ENCODE peak calls at places on chromosomes 13 and 19, in ten cellular contexts. D, R, T, M, G, I, J, X, K and N are unnamed samples. For H3K4me1, the result is how much of the 10 kb centered on the place peaks cover.

GRCh38 chr13:90908792-90909191 is 438.7 kb upstream of the MIR17HG start:
- DNase-seq in X (no peak), G (no peak), T (no peak), J (no peak), M (no peak), K (no peak), R (no peak), D (no peak), I (no peak), N (no peak)

GRCh38 chr19:33472696-33473624 is 48.6 kb downstream of the PEPD start:
- DNase-seq in J (peak), K (no peak), R (no peak), I (no peak), T (no peak), M (no peak), G (no peak), D (no peak), X (no peak), N (no peak)

GRCh38 chr13:27979001-27979643 is 9.4 kb downstream of the URAD start:
- DNase-seq in K (no peak), X (peak), R (no peak), D (no peak), G (no peak), J (no peak), I (no peak), M (no peak), T (no peak), N (no peak)

GRCh38 chr19:11464333-11465265 is 16.2 kb downstream of the ELAVL3 start:
- DNase-seq in D (no peak), J (no peak), R (no peak), K (no peak), G (no peak), I (no peak), M (no peak), T (no peak), X (no peak), N (no peak)

GRCh38 chr13:112764864-112765561 is 75.2 kb downstream of the ATP11A start:
- DNase-seq in D (peak), R (no peak), X (no peak), K (no peak), I (no peak), M (no peak), G (no peak), T (no peak), J (no peak), N (no peak)

GRCh38 chr13:25292301-25292700 is 5.0 kb upstream of the MTMR6 start:
- DNase-seq in R (no peak), I (no peak), J (peak), X (no peak), T (no peak), G (no peak), K (no peak), M (no peak), D (no peak), N (no peak)

GRCh38 chr19:3404324-3405260 is 38.2 kb downstream of the NFIC start:
- DNase-seq in K (no peak), I (peak), R (peak), J (peak), D (peak), M (peak), T (peak), X (no peak), G (peak), N (no peak)

GRCh38 chr19:35442091-35442490 is 6.0 kb upstream of the FFAR2 start:
- DNase-seq in R (no peak), M (no peak), K (no peak), D (no peak), I (no peak), J (no peak), G (no peak), T (peak), X (no peak), N (no peak)

GRCh38 chr13:71814806-71815205 is 52.2 kb downstream of the DACH1 start:
- DNase-seq in T (no peak), I (no peak), J (no peak), M (no peak), G (no peak), X (no peak), K (no peak), D (no peak), R (no peak), N (no peak)

GRCh38 chr19:30155529-30156200 is 213.6 kb downstream of the URI1 start:
- DNase-seq in K (no peak), T (peak), J (no peak), I (no peak), M (no peak), G (no peak), R (no peak), X (no peak), D (peak), N (no peak)

GRCh38 chr13:109500146-109500773 is 286.1 kb downstream of the IRS2 start:
- DNase-seq in X (peak), R (no peak), G (no peak), J (peak), T (no peak), I (no peak), K (peak), M (no peak), D (no peak), N (no peak)

GRCh38 chr13:98519976-98520375 is 56.9 kb downstream of the STK24 start:
- DNase-seq in D (no peak), M (no peak), I (no peak), K (no peak), G (no peak), T (no peak), J (no peak), R (no peak), X (no peak), N (no peak)
- H3K4me1 ChIP-seq in D (under half), M (half or more), I (under half), K (under half), G (under half), T (half or more), J (under half), R (under half), X (under half), N (under half)

GRCh38 chr19:49564616-49565045 is 15.7 kb downstream of the NOSIP start:
- DNase-seq in J (no peak), M (no peak), X (no peak), D (no peak), K (no peak), R (no peak), T (no peak), I (no peak), G (no peak), N (no peak)
- H3K27ac ChIP-seq in J (no peak), M (no peak), X (no peak), D (no peak), K (no peak), R (no peak), T (peak), I (no peak), G (no peak), N (no peak)

DNA sequence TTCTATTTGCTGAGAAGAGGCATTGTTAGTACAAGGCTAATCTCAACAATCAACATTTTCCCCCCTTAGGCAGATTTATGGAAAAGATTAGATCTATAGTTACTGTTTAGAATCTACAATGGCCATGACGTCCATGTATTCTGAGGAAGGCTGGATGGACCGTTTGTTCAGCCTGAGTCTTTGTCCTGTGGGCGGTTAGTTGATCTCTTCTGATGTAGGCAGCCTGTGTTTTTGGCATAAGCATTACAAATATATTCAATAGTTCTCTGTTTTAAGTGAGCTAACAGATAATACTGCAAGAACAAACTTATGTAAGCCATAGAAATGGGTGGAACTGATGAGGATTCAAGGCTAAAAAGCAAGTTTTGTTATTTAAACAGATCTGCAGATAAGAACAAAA is 48.4 kb downstream of the FAM124A start:
- DNase-seq in D (no peak), X (no peak), K (no peak), J (no peak), T (no peak), G (no peak), M (no peak), R (no peak), I (no peak), N (no peak)
- H3K4me1 ChIP-seq in D (under half), X (under half), K (under half), J (under half), T (under half), G (under half), M (under half), R (under half), I (under half), N (under half)

DNA sequence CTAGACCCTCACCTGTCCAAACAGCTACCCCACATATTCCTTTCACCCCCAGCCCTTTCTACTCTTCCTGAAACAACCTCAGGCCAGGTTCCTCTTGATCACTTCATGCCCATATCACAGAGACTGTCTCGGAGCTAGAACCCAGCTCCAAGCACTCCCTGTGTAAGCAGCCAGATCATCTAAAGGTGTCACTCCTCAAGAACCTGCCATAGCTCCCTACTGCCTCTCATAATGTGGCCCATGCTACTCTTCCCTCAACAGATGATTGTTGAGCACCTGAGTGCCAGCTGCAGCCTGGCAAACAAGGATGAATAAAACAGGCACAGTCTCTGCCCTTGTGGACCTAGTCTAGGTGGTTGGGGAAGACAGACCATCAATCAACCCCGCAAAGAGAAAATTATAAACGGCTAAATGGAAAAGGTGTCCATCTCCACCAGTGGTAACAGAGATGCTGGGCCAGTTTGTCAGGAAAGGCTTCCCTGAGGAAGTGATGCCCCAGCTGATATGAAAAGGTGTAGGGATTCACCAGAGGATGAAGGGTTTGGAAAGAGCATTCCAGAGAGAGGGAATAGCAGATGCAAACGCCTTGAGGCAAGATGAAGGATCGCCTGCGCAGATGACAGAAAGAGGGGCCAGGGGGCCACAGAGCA is 8.3 kb downstream of the EPS15L1 start:
- DNase-seq in X (no peak), J (no peak), M (no peak), I (no peak), T (no peak), D (no peak), G (no peak), K (no peak), R (no peak), N (no peak)
- H3K27ac ChIP-seq in X (no peak), J (no peak), M (no peak), I (peak), T (peak), D (no peak), G (no peak), K (no peak), R (no peak), N (no peak)